ENCODE peak calls at places on chromosomes 2 and 18, in eight cellular contexts. C is fibroblast of lung, F is A549, T is HCT116, N is neural progenitor cell, U is HepG2, Y is K562, O is H9. M is an unnamed sample.

GRCh38 chr2:127721311-127721977 is 20.1 kb downstream of the SFT2D3 start:
- DNase-seq in F (no peak), O (no peak), N (no peak), C (peak), Y (no peak), U (no peak), T (no peak), M (no peak)

GRCh38 chr18:49025767-49026500 is 75.2 kb upstream of the SMAD7 start:
- DNase-seq in F (no peak), T (no peak), U (no peak), N (no peak), C (no peak), Y (no peak), O (peak), M (no peak)

GRCh38 chr2:183255406-183255805 is 131.2 kb downstream of the NUP35 start:
- DNase-seq in U (no peak), T (no peak), O (no peak), C (no peak), N (no peak), F (no peak), Y (no peak), M (no peak)

GRCh38 chr2:65678779-65679394 is 246.5 kb upstream of the SPRED2 start:
- DNase-seq in T (no peak), U (no peak), Y (no peak), O (no peak), C (no peak), F (no peak), N (no peak), M (no peak)

GRCh38 chr2:206531996-206532543 is 88.7 kb downstream of the ADAM23 start:
- DNase-seq in C (peak), T (no peak), Y (no peak), N (no peak), U (no peak), O (no peak), F (no peak), M (no peak)

GRCh38 chr2:3672861-3673670 is 15.1 kb downstream of the ALLC start:
- DNase-seq in F (no peak), U (no peak), Y (no peak), T (no peak), O (no peak), N (no peak), C (no peak), M (no peak)

GRCh38 chr2:51997571-51997970 is 965.6 kb upstream of the NRXN1 start:
- DNase-seq in Y (peak), O (no peak), F (peak), C (no peak), N (no peak), U (no peak), T (peak), M (no peak)

GRCh38 chr2:56770490-56770889 is 586.7 kb downstream of the CCDC85A start:
- DNase-seq in F (no peak), T (no peak), O (no peak), N (no peak), Y (no peak), C (peak), U (no peak), M (no peak)

GRCh38 chr18:35042389-35043066 is 1.3 kb downstream of the MAPRE2 start:
- DNase-seq in F (no peak), T (no peak), O (no peak), C (peak), U (no peak), Y (no peak), N (no peak), M (no peak)
- H3K4me2 ChIP-seq in F (peak), T (peak), O (peak), C (peak), U (peak), Y (peak), N (peak), M (peak)

DNA sequence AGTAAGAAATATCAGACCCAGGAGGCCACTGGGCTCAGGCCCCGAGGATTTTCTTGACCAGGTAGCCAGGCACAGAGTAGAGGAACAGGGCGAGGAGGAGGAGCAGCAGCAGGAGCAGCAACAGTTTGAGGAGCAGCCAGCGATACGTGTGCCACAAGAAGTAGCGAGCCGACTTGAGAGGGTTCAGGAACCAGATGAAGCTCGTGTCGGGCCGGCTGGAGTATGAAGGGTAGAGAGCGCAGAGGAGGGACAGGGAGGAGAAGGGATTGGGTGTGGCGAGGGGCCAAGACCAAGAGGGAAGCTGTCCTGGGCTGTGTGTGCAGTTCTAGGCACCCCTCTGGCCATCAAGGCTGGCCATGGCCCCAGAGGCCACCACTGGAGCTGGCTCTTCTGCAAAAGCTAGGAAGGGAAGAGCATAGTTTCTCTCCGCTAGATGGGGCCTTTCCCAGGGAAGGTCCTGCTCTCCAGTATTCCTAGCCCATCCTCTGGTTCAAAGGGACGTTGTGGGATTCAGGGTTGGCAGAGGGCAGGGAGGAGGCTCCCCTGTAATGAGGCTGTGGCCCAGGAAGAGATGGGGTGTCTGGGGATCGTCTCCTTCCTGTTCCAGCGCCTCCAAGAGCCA is 17.8 kb downstream of the OTOF start:
- DNase-seq in U (peak), C (no peak), N (no peak), T (no peak), F (peak), O (peak), Y (peak), M (peak)
- TF ChIP-seq CTCF in U (peak), C (no peak), N (no peak), T (no peak), F (peak), O (peak), Y (peak), M (peak)

GRCh38 chr2:12964904-12965539 is 248.3 kb downstream of the TRIB2 start:
- DNase-seq in F (no peak), C (no peak), N (no peak), U (no peak), O (no peak), Y (peak), T (no peak), M (no peak)
- H3K4me2 ChIP-seq in F (no peak), C (no peak), N (no peak), U (no peak), O (no peak), Y (peak), T (no peak), M (no peak)

DNA sequence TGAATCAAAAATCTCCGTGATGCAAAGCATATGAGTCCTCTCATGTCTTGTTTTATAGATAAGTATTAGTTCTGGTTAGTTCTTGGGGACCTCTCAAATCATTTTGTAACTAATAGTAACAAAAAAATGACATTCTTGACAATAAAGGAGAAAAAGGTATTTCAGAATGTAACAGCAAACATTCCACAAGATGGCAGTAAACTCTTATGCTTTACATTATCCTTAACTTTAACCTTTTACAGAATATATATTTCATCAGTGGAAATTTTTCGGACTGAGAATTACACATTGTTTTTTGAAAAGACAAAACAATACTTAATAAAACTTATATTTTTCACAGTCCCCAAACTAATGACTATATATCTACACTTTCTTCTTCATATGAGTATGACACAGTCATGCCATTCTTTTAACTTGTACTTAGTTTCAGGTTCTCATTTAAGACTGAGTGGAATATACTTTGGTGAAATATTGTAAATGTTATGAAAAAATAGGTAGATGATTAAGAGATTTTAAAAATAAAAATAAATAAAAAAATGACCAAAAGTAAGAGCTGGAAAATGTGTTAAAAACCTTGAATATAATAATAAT is 142.9 kb upstream of the NXPH2 start:
- DNase-seq in N (peak), T (peak), C (peak), U (peak), Y (peak), O (no peak), F (peak), M (no peak)
- TF ChIP-seq CTCF in N (peak), T (peak), C (peak), U (peak), Y (no peak), O (peak), F (peak), M (peak)

GRCh38 chr18:76710646-76711520 is 111.5 kb upstream of the ZNF236 start:
- DNase-seq in O (no peak), F (no peak), U (no peak), C (no peak), N (no peak), T (no peak), Y (no peak), M (no peak)

GRCh38 chr18:76708036-76708726 is 114.2 kb upstream of the ZNF236 start:
- DNase-seq in Y (no peak), O (no peak), F (no peak), C (no peak), U (no peak), N (no peak), T (no peak), M (no peak)

GRCh38 chr18:76708727-76709353 is 113.5 kb upstream of the ZNF236 start:
- DNase-seq in Y (no peak), T (no peak), O (no peak), F (no peak), N (no peak), C (no peak), U (no peak), M (no peak)

GRCh38 chr18:76707534-76707933 is 114.8 kb upstream of the ZNF236 start:
- DNase-seq in F (no peak), C (no peak), Y (no peak), T (no peak), U (no peak), N (no peak), O (no peak), M (no peak)

DNA sequence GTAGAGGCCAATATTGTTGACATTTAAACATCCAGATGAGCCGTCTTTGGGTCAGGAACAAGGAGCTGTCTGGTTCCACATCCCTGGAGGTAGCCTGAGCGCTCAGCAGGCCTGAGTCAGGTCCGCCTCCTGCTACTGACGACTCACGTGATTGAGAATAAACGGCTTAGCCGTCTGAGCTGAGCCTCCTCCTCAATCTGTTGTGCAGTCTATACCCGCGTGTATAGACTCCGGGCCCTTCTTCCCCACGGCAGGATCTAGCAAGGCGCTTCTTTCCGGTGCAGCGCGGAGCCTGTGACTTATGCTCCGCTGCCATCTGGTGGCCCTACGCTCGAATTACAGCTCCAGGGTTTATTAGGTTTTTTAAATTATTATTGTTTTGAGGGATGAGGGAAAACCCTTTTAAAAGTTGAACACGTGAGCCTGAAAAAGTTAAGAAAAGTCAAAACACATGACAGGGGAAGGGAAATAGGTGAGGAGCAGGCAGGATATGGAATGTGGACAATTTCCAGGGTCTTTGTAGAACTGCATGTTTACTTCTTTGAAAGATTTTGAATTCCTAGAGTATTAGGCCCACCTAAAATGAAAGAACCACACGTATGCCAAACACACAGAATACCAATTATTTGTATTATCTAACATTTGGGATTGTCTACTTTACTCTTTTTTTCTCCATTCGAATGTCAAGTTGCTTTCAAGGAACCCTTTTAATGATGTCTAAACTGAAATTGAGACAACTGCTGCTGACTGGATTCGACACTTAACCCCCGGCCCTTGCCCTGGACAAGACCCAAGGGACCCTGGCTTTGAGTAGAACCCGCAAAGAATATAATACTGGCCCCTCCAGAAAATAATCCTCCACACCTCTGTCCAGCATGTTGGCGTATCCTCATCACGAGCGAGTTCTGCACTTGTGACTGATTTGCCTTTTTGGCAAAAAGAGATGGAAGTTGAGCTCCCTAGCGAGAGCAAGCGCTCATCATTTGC is 112.4 kb upstream of the ZNF236 start:
- DNase-seq in O (peak), N (peak), T (peak), F (peak), Y (peak), U (peak), C (peak), M (peak)
- H3K4me2 ChIP-seq in O (peak), N (no peak), T (peak), F (peak), Y (no peak), U (peak), C (no peak), M (peak)

GRCh38 chr18:11387880-11388279 is 221.5 kb upstream of the SLC35G4 start:
- DNase-seq in Y (peak), F (peak), U (peak), N (peak), O (peak), T (peak), C (peak), M (peak)
- TF ChIP-seq CTCF in Y (peak), F (no peak), U (peak), N (peak), O (peak), T (no peak), C (peak), M (peak)

GRCh38 chr2:25482341-25482740 is 140.6 kb upstream of the DNMT3A start:
- DNase-seq in T (no peak), C (no peak), O (no peak), Y (no peak), U (no peak), F (no peak), N (no peak), M (no peak)
- H3K4me2 ChIP-seq in T (no peak), C (no peak), O (no peak), Y (no peak), U (no peak), F (no peak), N (no peak), M (no peak)

GRCh38 chr2:232230557-232230956 is 148.0 kb upstream of the ALPP start:
- DNase-seq in F (peak), Y (peak), O (peak), N (peak), T (peak), C (no peak), U (peak), M (no peak)
- TF ChIP-seq CTCF in F (no peak), Y (peak), O (peak), N (peak), T (no peak), C (peak), U (peak), M (peak)

GRCh38 chr2:129918604-129919003 is 60.9 kb upstream of the RAB6C start:
- DNase-seq in T (no peak), Y (no peak), C (no peak), N (no peak), O (no peak), F (no peak), U (no peak), M (no peak)
- H3K4me2 ChIP-seq in T (no peak), Y (no peak), C (no peak), N (no peak), O (no peak), F (no peak), U (no peak), M (no peak)

GRCh38 chr2:96264086-96264485 is 1.7 kb downstream of the TMEM127 start:
- DNase-seq in O (no peak), U (no peak), C (no peak), N (no peak), F (no peak), Y (no peak), T (no peak), M (no peak)

GRCh38 chr2:96264656-96265348 is 995 bp downstream of the TMEM127 start:
- DNase-seq in T (no peak), U (peak), C (peak), F (no peak), O (no peak), N (peak), Y (peak), M (no peak)

GRCh38 chr2:96265349-96265839 is 403 bp downstream of the TMEM127 start:
- DNase-seq in Y (peak), U (peak), T (no peak), N (peak), F (no peak), O (no peak), C (no peak), M (peak)

GRCh38 chr2:96267159-96267971 is 1.3 kb downstream of the CIAO1 start:
- DNase-seq in U (peak), T (peak), Y (peak), N (peak), F (peak), C (peak), O (peak), M (no peak)

DNA sequence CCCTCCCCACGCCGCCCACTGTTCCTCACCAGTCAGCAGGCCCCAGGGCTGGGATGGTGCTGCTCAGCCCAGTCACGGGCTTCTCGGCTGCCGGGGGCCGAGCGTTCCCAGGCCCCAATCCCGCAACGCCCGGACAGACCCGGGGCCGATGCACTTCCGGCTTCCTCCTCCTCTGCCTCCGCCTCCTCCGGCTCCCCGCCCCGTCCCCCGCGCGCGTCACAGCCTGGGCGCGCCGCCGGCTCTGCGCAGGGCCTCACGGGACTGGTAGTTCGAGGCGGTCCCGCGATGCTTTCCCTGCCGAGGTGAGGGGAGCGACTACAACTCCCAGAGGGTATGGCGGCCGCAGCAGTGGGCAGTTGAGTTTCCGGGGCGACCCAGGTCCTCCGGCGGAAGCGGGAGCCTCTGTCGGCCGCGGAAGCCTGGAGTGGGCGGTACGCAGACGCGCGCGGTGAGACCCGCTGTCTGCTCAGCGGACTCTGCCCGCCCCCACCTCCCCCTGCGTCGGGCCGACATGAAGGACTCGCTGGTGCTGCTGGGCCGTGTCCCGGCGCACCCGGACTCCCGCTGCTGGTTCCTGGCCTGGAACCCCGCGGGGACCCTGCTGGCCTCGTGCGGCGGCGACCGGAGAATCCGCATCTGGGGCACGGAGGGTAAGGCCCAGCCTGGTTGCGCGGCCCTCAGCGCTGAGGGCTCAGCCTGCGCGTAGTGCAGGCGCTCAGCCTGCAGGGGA is at the start of the genes CIAO1 and TMEM127:
- DNase-seq in O (peak), N (peak), C (peak), Y (peak), U (peak), F (peak), T (peak), M (peak)
- TF ChIP-seq CTCF in O (peak), N (peak), C (peak), Y (peak), U (peak), F (no peak), T (no peak), M (peak)

M was measured in osteoblast.